ENCODE peak calls at places on chromosome 4, in nine cellular contexts. G is epithelial cell of esophagus; M is effector CD8-positive, alpha-beta T cell; I is HFF-Myc; F is EL; R is SK-MEL-5; B is stimulated activated CD4-positive, alpha-beta T cell treated with anti-CD3 and anti-CD28 coated beads, Interleukin-1b, Interleukin-23, amount 100 ng/mL, for 24 hours; N is iris pigment epithelial cell; A is activated T-helper 1 cell treated with anti-CD3 and anti-CD28 coated beads, Interleukin-2, amount 50 U/mL, for 16 hours. O is an unnamed sample.

GRCh38 chr4:165839615-165840333 is 33.3 kb upstream of the TLL1 start:
- DNase-seq in G (peak), M (no peak), I (no peak), F (no peak), R (no peak), B (no peak), N (no peak), A (no peak), O (no peak)

GRCh38 chr4:115883862-115884261 is 770.4 kb upstream of the NDST4 start:
- DNase-seq in G (no peak), M (no peak), I (no peak), F (no peak), R (no peak), B (no peak), N (no peak), A (no peak), O (no peak)

GRCh38 chr4:174018236-174018635 is 265.2 kb downstream of the FBXO8 start:
- DNase-seq in G (no peak), M (no peak), I (no peak), F (no peak), R (no peak), B (no peak), N (no peak), A (no peak), O (no peak)

GRCh38 chr4:110197421-110198398 is 705 bp downstream of the ELOVL6 start:
- DNase-seq in G (peak), M (peak), I (peak), F (peak), R (peak), B (peak), N (peak), A (peak), O (no peak)

GRCh38 chr4:26424838-26425237 is 65.4 kb downstream of the CCKAR start:
- DNase-seq in G (no peak), M (no peak), I (no peak), F (no peak), R (no peak), B (no peak), N (no peak), A (no peak), O (no peak)

GRCh38 chr4:8836664-8837171 is 34.9 kb downstream of the HMX1 start:
- DNase-seq in G (no peak), M (no peak), I (no peak), F (no peak), R (no peak), B (no peak), N (no peak), A (no peak), O (no peak)

GRCh38 chr4:85210353-85210752 is 243.9 kb upstream of the WDFY3 start:
- DNase-seq in G (peak), M (no peak), I (no peak), F (peak), R (no peak), B (no peak), N (peak), A (no peak), O (no peak)

GRCh38 chr4:179893967-179894590 is 2349.1 kb upstream of the TENM3 start:
- DNase-seq in G (no peak), M (no peak), I (no peak), F (no peak), R (no peak), B (no peak), N (no peak), A (no peak), O (no peak)

GRCh38 chr4:77006753-77007355 is 57.3 kb downstream of the SEPTIN11 start:
- DNase-seq in G (no peak), M (no peak), I (no peak), F (peak), R (no peak), B (no peak), N (no peak), A (no peak), O (no peak)

GRCh38 chr4:19945979-19946380 is 305.7 kb upstream of the SLIT2 start:
- DNase-seq in G (peak), M (no peak), I (peak), F (peak), R (no peak), B (no peak), N (peak), A (no peak), O (no peak)

GRCh38 chr4:70705856-70706461 is 15.8 kb upstream of the RUFY3 start:
- DNase-seq in G (peak), M (no peak), I (no peak), F (no peak), R (no peak), B (no peak), N (peak), A (no peak), O (no peak)

GRCh38 chr4:89788243-89789072 is 48.5 kb downstream of the SNCA start:
- DNase-seq in G (no peak), M (no peak), I (no peak), F (no peak), R (peak), B (no peak), N (peak), A (no peak), O (no peak)

GRCh38 chr4:40194602-40195161 is 2.1 kb upstream of the RHOH start:
- DNase-seq in G (no peak), M (peak), I (no peak), F (peak), R (peak), B (no peak), N (peak), A (no peak), O (no peak)

GRCh38 chr4:20254517-20255250 is 3.0 kb downstream of the SLIT2 start:
- DNase-seq in G (peak), M (no peak), I (no peak), F (peak), R (no peak), B (no peak), N (peak), A (no peak), O (no peak)

GRCh38 chr4:139214039-139214534 is 37.1 kb upstream of the ELF2 start:
- DNase-seq in G (no peak), M (no peak), I (no peak), F (no peak), R (peak), B (no peak), N (peak), A (no peak), O (no peak)

GRCh38 chr4:159048166-159048886 is 54.6 kb upstream of the RAPGEF2 start:
- DNase-seq in G (peak), M (no peak), I (no peak), F (peak), R (peak), B (no peak), N (peak), A (no peak), O (no peak)

GRCh38 chr4:87838207-87838606 is 5.4 kb downstream of the MEPE start:
- DNase-seq in G (peak), M (no peak), I (no peak), F (no peak), R (peak), B (no peak), N (peak), A (no peak), O (no peak)

GRCh38 chr4:102823897-102824296 is 3.5 kb downstream of the UBE2D3 start:
- DNase-seq in G (no peak), M (no peak), I (no peak), F (no peak), R (no peak), B (no peak), N (peak), A (no peak), O (no peak)